ENCODE peak calls at places on chromosomes 11 and 22, in eight cellular contexts. P is NCI-H1417 treated with DMSO at 0.1 percent for 48 hours; I is NCI-H146; N is activated naive CD8-positive, alpha-beta T cell treated with anti-CD3 and anti-CD28 coated beads, Interleukin-2, amount 50 U/mL, for 24 hours; F is stimulated activated naive CD8-positive, alpha-beta T cell treated with anti-CD3 and anti-CD28 coated beads, Interleukin-15, Interleukin-2, amounts not matched to agents 100 U/mL and 50 U/mL, for 24 hours; E is CD8-positive, alpha-beta T cell; Y is AG08395; R is kidney. H is an unnamed sample.

GRCh38 chr11:75925785-75926164 is 110.8 kb downstream of the UVRAG start:
- DNase-seq in I (no peak), R (no peak), F (no peak), Y (no peak), E (no peak), N (no peak), P (no peak), H (no peak)

GRCh38 chr22:46178755-46179505 is 28.6 kb downstream of the PPARA start:
- DNase-seq in Y (no peak), R (no peak), P (no peak), F (no peak), N (no peak), I (no peak), E (no peak), H (no peak)

GRCh38 chr11:125214466-125215204 is 50.1 kb downstream of the PKNOX2 start:
- DNase-seq in I (no peak), P (no peak), N (no peak), E (no peak), F (no peak), R (peak), Y (no peak), H (no peak)

GRCh38 chr11:75406338-75406777 is 7.0 kb downstream of the RPS3 start:
- DNase-seq in E (no peak), R (no peak), F (no peak), P (peak), Y (no peak), N (no peak), I (peak), H (no peak)

GRCh38 chr11:117840881-117841581 is 16.5 kb upstream of the FXYD2 start:
- DNase-seq in F (no peak), Y (no peak), E (no peak), R (peak), P (no peak), N (no peak), I (no peak), H (no peak)

GRCh38 chr11:131767421-131767820 is 397.0 kb downstream of the NTM start:
- DNase-seq in N (no peak), F (no peak), R (no peak), I (no peak), Y (peak), P (no peak), E (no peak), H (no peak)

GRCh38 chr11:115222863-115223530 is 281.2 kb downstream of the CADM1 start:
- DNase-seq in F (no peak), P (no peak), E (no peak), R (no peak), Y (no peak), N (no peak), I (no peak), H (no peak)

GRCh38 chr22:37659066-37659896 is 758 bp downstream of the PDXP start:
- DNase-seq in P (no peak), R (no peak), Y (no peak), E (no peak), F (peak), N (no peak), I (peak), H (no peak)

GRCh38 chr11:725624-726202 is 19.7 kb downstream of the EPS8L2 start:
- DNase-seq in N (no peak), R (peak), I (peak), Y (no peak), E (no peak), P (no peak), F (no peak), H (no peak)

GRCh38 chr22:46417268-46417580 is 81.7 kb downstream of the TRMU start:
- DNase-seq in I (no peak), Y (no peak), R (peak), N (no peak), P (no peak), F (no peak), E (no peak), H (no peak)

H was measured in CD8-positive, alpha-beta memory T cell.